ENCODE peak calls at places on chromosomes 13 and 19, in eight cellular contexts. L is cardiac fibroblast; G is brain pericyte; J is GM04504; I is stimulated activated CD4-positive, alpha-beta T cell treated with anti-CD3 and anti-CD28 coated beads, Interleukin-4, amount 100 ng/mL, for 48 hours; Y is iris pigment epithelial cell; V is activated naive CD8-positive, alpha-beta T cell treated with anti-CD3 and anti-CD28 coated beads, Interleukin-2, amount 50 U/mL, for 24 hours; U is omental fat pad. C is an unnamed sample.

GRCh38 chr19:18294467-18294864 is 13.0 kb upstream of the JUND start:
- DNase-seq in L (no peak), G (no peak), J (no peak), I (peak), Y (no peak), V (peak), U (no peak), C (no peak)

GRCh38 chr13:83634601-83635000 is 247.7 kb downstream of the SLITRK1 start:
- DNase-seq in L (no peak), G (no peak), J (no peak), I (no peak), Y (no peak), V (no peak), U (no peak), C (no peak)

GRCh38 chr19:33763661-33764343 is 32.9 kb upstream of the KCTD15 start:
- DNase-seq in L (no peak), G (no peak), J (no peak), I (no peak), Y (no peak), V (no peak), U (no peak), C (no peak)

GRCh38 chr13:39054112-39054511 is 15.9 kb downstream of the NHLRC3 start:
- DNase-seq in L (no peak), G (no peak), J (no peak), I (no peak), Y (no peak), V (no peak), U (no peak), C (no peak)

GRCh38 chr19:47419789-47420188 is 462 bp upstream of the MEIS3 start:
- DNase-seq in L (no peak), G (no peak), J (no peak), I (no peak), Y (no peak), V (no peak), U (no peak), C (no peak)

GRCh38 chr13:29578300-29579048 is 17.0 kb downstream of the SLC7A1 start:
- DNase-seq in L (no peak), G (no peak), J (no peak), I (no peak), Y (no peak), V (no peak), U (no peak), C (no peak)

GRCh38 chr19:56085571-56086275 is 35.4 kb downstream of the ZNF787 start:
- DNase-seq in L (peak), G (no peak), J (no peak), I (no peak), Y (peak), V (no peak), U (no peak), C (no peak)

GRCh38 chr19:23093832-23094231 is 23.0 kb upstream of the ZNF730 start:
- DNase-seq in L (no peak), G (no peak), J (no peak), I (no peak), Y (no peak), V (no peak), U (no peak), C (no peak)

GRCh38 chr13:99489028-99489427 is 12.2 kb upstream of the TM9SF2 start:
- DNase-seq in L (no peak), G (no peak), J (no peak), I (no peak), Y (no peak), V (no peak), U (no peak), C (no peak)

GRCh38 chr19:13790354-13790753 is 4.9 kb upstream of the ZSWIM4 start:
- DNase-seq in L (peak), G (no peak), J (no peak), I (no peak), Y (peak), V (no peak), U (no peak), C (no peak)

GRCh38 chr13:104015646-104016396 is 949.6 kb upstream of the SLC10A2 start:
- DNase-seq in L (peak), G (no peak), J (no peak), I (no peak), Y (peak), V (no peak), U (no peak), C (peak)

GRCh38 chr19:3683866-3684816 is 16.1 kb downstream of the PIP5K1C start:
- DNase-seq in L (peak), G (no peak), J (no peak), I (no peak), Y (peak), V (no peak), U (no peak), C (peak)

GRCh38 chr19:3404324-3405260 is 38.2 kb downstream of the NFIC start:
- DNase-seq in L (peak), G (peak), J (peak), I (no peak), Y (peak), V (no peak), U (peak), C (peak)

GRCh38 chr13:39016789-39017188 is 21.1 kb downstream of the PROSER1 start:
- DNase-seq in L (peak), G (no peak), J (no peak), I (no peak), Y (peak), V (no peak), U (no peak), C (peak)

GRCh38 chr19:1312732-1313694 is 27.3 kb downstream of the EFNA2 start:
- DNase-seq in L (peak), G (no peak), J (peak), I (no peak), Y (peak), V (no peak), U (no peak), C (peak)

GRCh38 chr13:93963266-93964131 is 516.0 kb downstream of the DCT start:
- DNase-seq in L (peak), G (no peak), J (no peak), I (no peak), Y (peak), V (no peak), U (no peak), C (peak)

GRCh38 chr13:112056739-112057433 is 10.1 kb upstream of the SOX1 start:
- DNase-seq in L (no peak), G (no peak), J (no peak), I (no peak), Y (no peak), V (no peak), U (no peak), C (no peak)

GRCh38 chr19:43789029-43789428 is 8.3 kb upstream of the KCNN4 start:
- DNase-seq in L (peak), G (no peak), J (no peak), I (no peak), Y (peak), V (no peak), U (no peak), C (peak)

GRCh38 chr19:57888107-57888493 is 737 bp downstream of the ZNF814 start:
- DNase-seq in L (peak), G (no peak), J (no peak), I (no peak), Y (no peak), V (no peak), U (no peak), C (no peak)

GRCh38 chr13:73284475-73284874 is 225.7 kb downstream of the KLF5 start:
- DNase-seq in L (no peak), G (no peak), J (no peak), I (no peak), Y (no peak), V (no peak), U (no peak), C (no peak)

GRCh38 chr19:52140077-52140710 is 456 bp upstream of the ZNF616 start:
- DNase-seq in L (peak), G (no peak), J (no peak), I (no peak), Y (no peak), V (no peak), U (no peak), C (no peak)

GRCh38 chr13:99157046-99157445 is 43.6 kb upstream of the UBAC2 start:
- DNase-seq in L (no peak), G (no peak), J (no peak), I (no peak), Y (no peak), V (no peak), U (no peak), C (no peak)

GRCh38 chr19:44845286-44845611 is 848 bp upstream of the NECTIN2 start:
- DNase-seq in L (no peak), G (no peak), J (no peak), I (no peak), Y (no peak), V (no peak), U (no peak), C (no peak)